ENCODE peak calls at places on chromosomes 1 and 21, in six cellular contexts. One of them, this sample, is unnamed.

GRCh38 chr21:40563845-40564717 is 282.9 kb downstream of the DSCAM start:
- DNase-seq in HCT116: no peak
- DNase-seq in hepatocyte: peak
- DNase-seq in PC-9: no peak
- DNase-seq in fibroblast of lung: no peak
- DNase-seq in GM23338: no peak
- DNase-seq in this sample: no peak

GRCh38 chr1:168871531-168871930 is 142.5 kb upstream of the DPT start:
- DNase-seq in HCT116: no peak
- DNase-seq in hepatocyte: no peak
- DNase-seq in PC-9: no peak
- DNase-seq in fibroblast of lung: no peak
- DNase-seq in GM23338: no peak
- DNase-seq in this sample: no peak

GRCh38 chr1:93675272-93675671 is 6.4 kb downstream of the BCAR3 start:
- DNase-seq in HCT116: no peak
- DNase-seq in hepatocyte: no peak
- DNase-seq in PC-9: no peak
- DNase-seq in fibroblast of lung: no peak
- DNase-seq in GM23338: no peak
- DNase-seq in this sample: no peak

GRCh38 chr21:46188226-46189212 is 4.3 kb upstream of the SPATC1L start:
- DNase-seq in HCT116: peak
- DNase-seq in hepatocyte: peak
- DNase-seq in PC-9: peak
- DNase-seq in fibroblast of lung: peak
- DNase-seq in GM23338: peak
- DNase-seq in this sample: no peak

GRCh38 chr1:180888870-180889269 is 23.8 kb upstream of the KIAA1614 start:
- DNase-seq in HCT116: no peak
- DNase-seq in hepatocyte: no peak
- DNase-seq in PC-9: no peak
- DNase-seq in fibroblast of lung: no peak
- DNase-seq in GM23338: no peak
- DNase-seq in this sample: no peak

GRCh38 chr1:88800382-88801051 is 90.8 kb downstream of the GTF2B start:
- DNase-seq in HCT116: no peak
- DNase-seq in hepatocyte: peak
- DNase-seq in PC-9: no peak
- DNase-seq in fibroblast of lung: peak
- DNase-seq in GM23338: peak
- DNase-seq in this sample: no peak

GRCh38 chr1:154627247-154628121 is 19.5 kb upstream of the ADAR start:
- DNase-seq in HCT116: peak
- DNase-seq in hepatocyte: peak
- DNase-seq in PC-9: peak
- DNase-seq in fibroblast of lung: peak
- DNase-seq in GM23338: peak
- DNase-seq in this sample: peak

GRCh38 chr1:226063362-226064167 is 1.0 kb downstream of the H3-3A start:
- DNase-seq in HCT116: no peak
- DNase-seq in hepatocyte: peak
- DNase-seq in PC-9: peak
- DNase-seq in fibroblast of lung: peak
- DNase-seq in GM23338: peak
- DNase-seq in this sample: peak

GRCh38 chr1:13825033-13825432 is 125.0 kb downstream of the PRDM2 start:
- DNase-seq in HCT116: no peak
- DNase-seq in hepatocyte: no peak
- DNase-seq in PC-9: no peak
- DNase-seq in fibroblast of lung: no peak
- DNase-seq in GM23338: no peak
- DNase-seq in this sample: no peak

GRCh38 chr21:14771587-14771986 is 225.5 kb upstream of the SAMSN1 start:
- DNase-seq in HCT116: no peak
- DNase-seq in hepatocyte: no peak
- DNase-seq in PC-9: no peak
- DNase-seq in fibroblast of lung: no peak
- DNase-seq in GM23338: no peak
- DNase-seq in this sample: no peak

GRCh38 chr1:110123224-110123623 is 11.0 kb downstream of the UBL4B start:
- DNase-seq in HCT116: no peak
- DNase-seq in hepatocyte: no peak
- DNase-seq in PC-9: no peak
- DNase-seq in fibroblast of lung: no peak
- DNase-seq in GM23338: no peak
- DNase-seq in this sample: no peak

GRCh38 chr1:65471901-65472332 is 51.4 kb downstream of the LEPR start:
- DNase-seq in HCT116: no peak
- DNase-seq in hepatocyte: no peak
- DNase-seq in PC-9: no peak
- DNase-seq in fibroblast of lung: peak
- DNase-seq in GM23338: no peak
- DNase-seq in this sample: no peak

GRCh38 chr1:49408346-49408745 is 615.4 kb downstream of the AGBL4 start:
- DNase-seq in HCT116: no peak
- DNase-seq in hepatocyte: no peak
- DNase-seq in PC-9: no peak
- DNase-seq in fibroblast of lung: no peak
- DNase-seq in GM23338: no peak
- DNase-seq in this sample: no peak

GRCh38 chr1:245621589-245621988 is 466.8 kb downstream of the KIF26B start:
- DNase-seq in HCT116: no peak
- DNase-seq in hepatocyte: no peak
- DNase-seq in PC-9: peak
- DNase-seq in fibroblast of lung: no peak
- DNase-seq in GM23338: no peak
- DNase-seq in this sample: no peak

GRCh38 chr1:24878775-24879742 is 51.0 kb downstream of the RUNX3 start:
- DNase-seq in HCT116: no peak
- DNase-seq in hepatocyte: no peak
- DNase-seq in PC-9: no peak
- DNase-seq in fibroblast of lung: no peak
- DNase-seq in GM23338: no peak
- DNase-seq in this sample: no peak

GRCh38 chr1:209439828-209440227 is 143.7 kb upstream of the CAMK1G start:
- DNase-seq in HCT116: no peak
- DNase-seq in hepatocyte: no peak
- DNase-seq in PC-9: no peak
- DNase-seq in fibroblast of lung: no peak
- DNase-seq in GM23338: no peak
- DNase-seq in this sample: no peak

GRCh38 chr21:44695176-44695575 is 1.8 kb upstream of the KRTAP10-12 start:
- DNase-seq in HCT116: no peak
- DNase-seq in hepatocyte: no peak
- DNase-seq in PC-9: no peak
- DNase-seq in fibroblast of lung: no peak
- DNase-seq in GM23338: no peak
- DNase-seq in this sample: no peak

GRCh38 chr1:223664106-223664505 is 1.4 kb downstream of the CAPN8 start:
- DNase-seq in HCT116: no peak
- DNase-seq in hepatocyte: no peak
- DNase-seq in PC-9: no peak
- DNase-seq in fibroblast of lung: no peak
- DNase-seq in GM23338: no peak
- DNase-seq in this sample: no peak

GRCh38 chr1:11898086-11898785 is 28.0 kb downstream of the KIAA2013 start:
- DNase-seq in HCT116: no peak
- DNase-seq in hepatocyte: no peak
- DNase-seq in PC-9: no peak
- DNase-seq in fibroblast of lung: no peak
- DNase-seq in GM23338: peak
- DNase-seq in this sample: no peak

GRCh38 chr1:186212574-186213224 is 162.4 kb downstream of the TPR start:
- DNase-seq in HCT116: peak
- DNase-seq in hepatocyte: peak
- DNase-seq in PC-9: peak
- DNase-seq in fibroblast of lung: peak
- DNase-seq in GM23338: peak
- DNase-seq in this sample: peak

GRCh38 chr1:40316595-40317393 is at the start of gene COL9A2:
- DNase-seq in HCT116: no peak
- DNase-seq in hepatocyte: peak
- DNase-seq in PC-9: peak
- DNase-seq in fibroblast of lung: no peak
- DNase-seq in GM23338: peak
- DNase-seq in this sample: peak

GRCh38 chr21:38284221-38284620 is 27.4 kb downstream of the KCNJ15 start:
- DNase-seq in HCT116: no peak
- DNase-seq in hepatocyte: no peak
- DNase-seq in PC-9: no peak
- DNase-seq in fibroblast of lung: no peak
- DNase-seq in GM23338: no peak
- DNase-seq in this sample: no peak

GRCh38 chr1:38783659-38784229 is 75.8 kb downstream of the RRAGC start:
- DNase-seq in HCT116: no peak
- DNase-seq in hepatocyte: peak
- DNase-seq in PC-9: no peak
- DNase-seq in fibroblast of lung: no peak
- DNase-seq in GM23338: no peak
- DNase-seq in this sample: no peak

GRCh38 chr1:169236880-169237279 is 130.4 kb downstream of the ATP1B1 start:
- DNase-seq in HCT116: no peak
- DNase-seq in hepatocyte: no peak
- DNase-seq in PC-9: no peak
- DNase-seq in fibroblast of lung: no peak
- DNase-seq in GM23338: no peak
- DNase-seq in this sample: no peak

GRCh38 chr1:208086116-208086515 is 158.1 kb downstream of the PLXNA2 start:
- DNase-seq in HCT116: no peak
- DNase-seq in hepatocyte: no peak
- DNase-seq in PC-9: no peak
- DNase-seq in fibroblast of lung: peak
- DNase-seq in GM23338: no peak
- DNase-seq in this sample: no peak

GRCh38 chr1:23376890-23377811 is 7.5 kb upstream of the ZNF436 start:
- DNase-seq in HCT116: peak
- DNase-seq in hepatocyte: peak
- DNase-seq in PC-9: peak
- DNase-seq in fibroblast of lung: peak
- DNase-seq in GM23338: no peak
- DNase-seq in this sample: no peak

GRCh38 chr1:155003766-155004351 is 1.3 kb downstream of the ZBTB7B start:
- DNase-seq in HCT116: no peak
- DNase-seq in hepatocyte: peak
- DNase-seq in PC-9: peak
- DNase-seq in fibroblast of lung: peak
- DNase-seq in GM23338: peak
- DNase-seq in this sample: no peak

DNA sequence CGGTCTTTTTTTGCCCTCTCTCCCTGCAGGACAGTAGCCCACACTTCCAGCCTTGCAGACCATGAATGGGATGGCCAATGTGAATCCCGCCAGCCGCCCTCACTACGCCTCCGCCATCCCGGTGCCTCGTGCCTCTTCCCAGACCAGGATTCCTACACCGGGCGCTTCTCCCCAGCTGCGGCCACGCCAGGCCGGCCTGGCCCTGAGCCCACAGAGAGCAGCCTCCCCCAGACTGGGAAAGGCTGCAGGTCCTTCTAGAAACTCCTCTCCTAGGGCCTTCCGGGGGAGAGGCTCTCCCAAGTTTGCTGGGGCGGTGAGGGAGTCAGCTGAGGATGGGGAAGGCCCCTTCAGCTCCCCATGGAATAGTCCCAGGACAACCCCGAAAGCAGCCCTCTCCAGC is 83.9 kb downstream of the NAV1 start:
- DNase-seq in HCT116: no peak
- DNase-seq in hepatocyte: no peak
- DNase-seq in PC-9: no peak
- DNase-seq in fibroblast of lung: no peak
- DNase-seq in GM23338: no peak
- DNase-seq in this sample: no peak
- H2AFZ ChIP-seq in HCT116: no peak
- H2AFZ ChIP-seq in hepatocyte: no peak
- H2AFZ ChIP-seq in PC-9: no peak
- H2AFZ ChIP-seq in fibroblast of lung: no peak
- H2AFZ ChIP-seq in GM23338: no peak
- H2AFZ ChIP-seq in this sample: no peak

GRCh38 chr1:45135339-45135738 is 71.1 kb downstream of the ZSWIM5 start:
- DNase-seq in HCT116: no peak
- DNase-seq in hepatocyte: no peak
- DNase-seq in PC-9: no peak
- DNase-seq in fibroblast of lung: no peak
- DNase-seq in GM23338: no peak
- DNase-seq in this sample: no peak
- TF ChIP-seq EZH2 in HCT116: no peak
- TF ChIP-seq EZH2 in hepatocyte: no peak
- TF ChIP-seq EZH2 in PC-9: no peak
- TF ChIP-seq EZH2 in fibroblast of lung: no peak
- TF ChIP-seq EZH2 in GM23338: no peak
- TF ChIP-seq EZH2 in this sample: no peak

GRCh38 chr21:26169611-26170470 is 729 bp downstream of the APP start:
- DNase-seq in HCT116: peak
- DNase-seq in hepatocyte: peak
- DNase-seq in PC-9: peak
- DNase-seq in fibroblast of lung: peak
- DNase-seq in GM23338: peak
- DNase-seq in this sample: no peak

GRCh38 chr21:26171310-26172100 is 935 bp upstream of the APP start:
- DNase-seq in HCT116: no peak
- DNase-seq in hepatocyte: no peak
- DNase-seq in PC-9: no peak
- DNase-seq in fibroblast of lung: no peak
- DNase-seq in GM23338: no peak
- DNase-seq in this sample: no peak

GRCh38 chr21:26167593-26167992 is 3.0 kb downstream of the APP start:
- DNase-seq in HCT116: no peak
- DNase-seq in hepatocyte: no peak
- DNase-seq in PC-9: no peak
- DNase-seq in fibroblast of lung: no peak
- DNase-seq in GM23338: peak
- DNase-seq in this sample: no peak

GRCh38 chr21:26170471-26171309 is at the start of gene APP:
- DNase-seq in HCT116: peak
- DNase-seq in hepatocyte: peak
- DNase-seq in PC-9: peak
- DNase-seq in fibroblast of lung: peak
- DNase-seq in GM23338: peak
- DNase-seq in this sample: no peak

GRCh38 chr21:26169061-26169610 is 1.4 kb downstream of the APP start:
- DNase-seq in HCT116: peak
- DNase-seq in hepatocyte: peak
- DNase-seq in PC-9: peak
- DNase-seq in fibroblast of lung: peak
- DNase-seq in GM23338: peak
- DNase-seq in this sample: no peak
- TF ChIP-seq CTCF in HCT116: peak
- TF ChIP-seq CTCF in hepatocyte: peak
- TF ChIP-seq CTCF in PC-9: no peak
- TF ChIP-seq CTCF in fibroblast of lung: peak
- TF ChIP-seq CTCF in GM23338: peak
- TF ChIP-seq CTCF in this sample: no peak

DNA sequence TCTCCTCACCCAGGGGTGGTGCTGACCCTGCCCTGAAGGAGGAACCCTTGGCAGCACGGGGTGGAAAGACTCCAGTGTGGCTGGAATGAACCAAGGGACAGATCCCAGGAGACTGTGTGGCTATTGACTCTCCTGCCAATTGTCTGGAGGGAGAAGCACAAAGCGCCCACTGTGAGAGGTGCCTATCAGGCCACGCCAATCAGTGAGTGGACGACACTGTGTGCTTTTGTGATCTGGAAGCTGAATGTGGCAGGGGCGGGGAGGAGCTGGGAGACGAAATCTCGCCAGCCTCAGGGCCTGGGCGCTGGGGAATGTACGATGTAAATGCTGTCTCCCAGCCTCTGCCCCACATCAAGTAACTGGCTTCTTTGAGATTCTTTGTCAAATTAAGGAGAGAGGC is 167.1 kb downstream of the ZBTB18 start:
- DNase-seq in HCT116: no peak
- DNase-seq in hepatocyte: no peak
- DNase-seq in PC-9: no peak
- DNase-seq in fibroblast of lung: no peak
- DNase-seq in GM23338: no peak
- DNase-seq in this sample: no peak
- H2AFZ ChIP-seq in HCT116: no peak
- H2AFZ ChIP-seq in hepatocyte: no peak
- H2AFZ ChIP-seq in PC-9: no peak
- H2AFZ ChIP-seq in fibroblast of lung: no peak
- H2AFZ ChIP-seq in GM23338: no peak
- H2AFZ ChIP-seq in this sample: no peak